ENCODE peak calls at places on chromosomes 6 and 20, in five cellular contexts. U is cardiac fibroblast, I is neural progenitor cell, K is heart right ventricle, Y is GM13977. W is an unnamed sample.
A peak's percentile ranks its signal among the peaks of the same experiment; 100 is the strongest.

GRCh38 chr6:2619651-2620050 is 131.1 kb downstream of the MYLK4 start:
- DNase-seq in K (no peak), Y (no peak), I (no peak), U (no peak), W (no peak)

GRCh38 chr20:37702643-37703337 is 9.0 kb downstream of the CTNNBL1 start:
- DNase-seq in U (no peak), I (no peak), K (no peak), Y (no peak), W (no peak)

GRCh38 chr6:1761472-1761871 is 151.8 kb downstream of the FOXC1 start:
- DNase-seq in K (no peak), Y (no peak), U (no peak), I (no peak), W (no peak)

GRCh38 chr6:11681770-11682169 is 96.8 kb downstream of the ADTRP start:
- DNase-seq in Y (no peak), U (no peak), I (no peak), K (no peak), W (no peak)

GRCh38 chr20:59526242-59527225 is 77.8 kb upstream of the PHACTR3 start:
- DNase-seq in K (no peak), U (no peak), Y (no peak), I (peak; percentile 47), W (no peak)

GRCh38 chr6:137776256-137776655 is 90.8 kb upstream of the TNFAIP3 start:
- DNase-seq in I (no peak), K (no peak), Y (no peak), U (no peak), W (no peak)

GRCh38 chr6:165218816-165219215 is 90.6 kb downstream of the C6orf118 start:
- DNase-seq in I (no peak), U (peak; percentile 32), K (no peak), Y (no peak), W (no peak)

GRCh38 chr6:4647414-4648365 is 128.5 kb upstream of the CDYL start:
- DNase-seq in Y (no peak), U (peak; percentile 86), K (peak; percentile 83), I (peak; percentile 80), W (peak; percentile 5)

GRCh38 chr20:4645109-4645508 is 76.6 kb upstream of the PRND start:
- DNase-seq in I (no peak), Y (no peak), U (no peak), K (no peak), W (no peak)

GRCh38 chr6:54465649-54466300 is 157.5 kb downstream of the TINAG start:
- DNase-seq in I (no peak), Y (no peak), U (no peak), K (no peak), W (no peak)

GRCh38 chr6:145715426-145715825 is 19.9 kb downstream of the EPM2A start:
- DNase-seq in U (no peak), I (no peak), Y (no peak), K (no peak), W (no peak)

GRCh38 chr6:27375613-27376079 is 12.9 kb upstream of the ZNF391 start:
- DNase-seq in U (peak; percentile 6), K (no peak), I (peak; percentile 26), Y (no peak), W (no peak)
- TF ChIP-seq CTCF in U (no peak), K (no peak), I (peak; percentile 21), Y (no peak), W (no peak)

GRCh38 chr6:27495386-27496135 is 22.7 kb upstream of the ZNF184 start:
- DNase-seq in I (peak; percentile 81), K (peak; percentile 44), U (peak; percentile 80), Y (peak; percentile 38), W (peak; percentile 88)
- TF ChIP-seq CTCF in I (peak; percentile 34), K (no peak), U (peak; percentile 30), Y (peak; percentile 11), W (no peak)

DNA sequence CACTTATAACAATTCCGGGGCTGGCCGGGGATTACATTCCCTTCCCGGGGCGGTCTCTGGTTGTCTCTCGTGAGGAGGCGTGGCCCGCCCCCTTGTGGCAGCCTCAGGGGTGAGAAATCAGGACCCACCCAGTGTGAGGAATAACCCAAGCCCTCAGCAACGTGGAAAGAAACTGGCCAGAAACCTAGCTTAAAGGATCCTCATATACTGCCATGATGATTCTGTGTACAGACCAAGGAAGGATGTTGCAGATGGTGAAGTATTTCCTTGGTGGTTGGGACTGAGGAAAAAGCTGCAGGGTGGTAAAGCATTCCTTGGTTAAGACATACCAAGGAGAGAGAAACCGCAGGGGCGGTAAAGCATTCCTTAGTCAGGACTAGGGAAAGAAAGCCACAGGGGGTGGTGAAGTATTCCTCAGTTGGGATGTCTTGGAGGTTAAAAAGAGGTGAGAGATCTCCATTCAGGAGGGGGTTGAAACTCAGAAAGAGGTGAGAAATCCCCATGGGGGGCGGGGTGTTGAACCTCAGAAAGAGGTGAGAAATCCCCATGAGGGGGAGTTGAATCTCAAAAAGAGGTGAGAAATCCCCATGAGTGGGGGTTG is 238.2 kb downstream of the RNGTT start:
- DNase-seq in Y (no peak), I (peak; percentile 77), K (peak; percentile 26), U (peak; percentile 53), W (peak; percentile 54)
- TF ChIP-seq CTCF in Y (no peak), I (peak; percentile 66), K (peak; percentile 42), U (peak; percentile 32), W (no peak)

GRCh38 chr6:101114703-101115102 is 233.6 kb upstream of the ASCC3 start:
- DNase-seq in K (no peak), I (peak; percentile 61), Y (peak; percentile 10), U (peak; percentile 63), W (peak; percentile 14)
- TF ChIP-seq CTCF in K (peak; percentile 61), I (peak; percentile 70), Y (peak; percentile 59), U (peak; percentile 55), W (peak; percentile 9)

GRCh38 chr6:29501106-29501505 is 13.3 kb upstream of the MAS1L start:
- DNase-seq in K (no peak), I (no peak), Y (no peak), U (no peak), W (no peak)
- TF ChIP-seq CTCF in K (no peak), I (no peak), Y (no peak), U (no peak), W (no peak)

GRCh38 chr20:35663813-35664543 is 722 bp downstream of the CPNE1 start:
- DNase-seq in Y (peak; percentile 57), I (peak; percentile 79), U (peak; percentile 28), K (no peak), W (peak; percentile 78)
- TF ChIP-seq CTCF in Y (no peak), I (no peak), U (no peak), K (no peak), W (no peak)

GRCh38 chr20:15584507-15584906 is 988.7 kb downstream of the KIF16B start:
- DNase-seq in U (no peak), K (no peak), I (no peak), Y (no peak), W (no peak)
- TF ChIP-seq CTCF in U (no peak), K (no peak), I (no peak), Y (no peak), W (no peak)

GRCh38 chr20:44788706-44789456 is 21.5 kb downstream of the RIMS4 start:
- DNase-seq in U (no peak), Y (no peak), K (no peak), I (no peak), W (no peak)
- TF ChIP-seq CTCF in U (no peak), Y (no peak), K (no peak), I (no peak), W (no peak)

DNA sequence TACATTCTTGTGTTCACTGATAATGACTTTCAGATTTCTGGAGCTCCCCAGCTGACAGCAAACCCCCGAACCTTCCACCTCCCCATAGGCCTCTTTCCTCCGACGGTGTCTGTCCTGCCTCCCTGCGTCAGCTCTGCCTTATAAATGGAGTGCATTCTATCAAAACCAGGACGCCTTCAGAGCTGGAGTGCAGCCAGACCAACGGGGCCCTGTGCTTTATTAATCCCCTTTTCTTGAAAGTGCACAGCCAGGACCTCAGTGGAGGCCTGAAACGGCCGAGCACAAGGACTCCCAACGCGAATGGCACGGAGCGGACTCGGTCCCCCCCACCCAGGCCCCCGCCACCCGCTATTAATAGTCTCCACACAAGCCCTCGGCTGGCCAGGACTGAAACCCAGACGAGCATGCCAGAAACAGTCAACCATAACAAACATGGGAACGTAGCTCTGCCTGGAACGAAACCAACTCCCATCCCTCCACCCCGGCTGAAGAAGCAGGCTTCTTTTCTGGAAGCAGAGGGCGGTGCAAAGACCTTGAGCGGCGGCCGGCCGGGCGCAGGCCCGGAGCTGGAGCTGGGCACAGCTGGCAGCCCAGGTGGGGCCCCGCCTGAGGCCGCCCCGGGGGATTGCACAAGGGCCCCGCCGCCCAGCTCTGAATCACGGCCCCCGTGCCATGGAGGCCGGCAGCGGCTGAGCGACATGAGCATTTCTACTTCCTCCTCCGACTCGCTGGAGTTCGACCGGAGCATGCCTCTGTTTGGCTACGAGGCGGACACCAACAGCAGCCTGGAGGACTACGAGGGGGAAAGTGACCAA is 42.3 kb upstream of the NAA20 start:
- DNase-seq in I (no peak), K (peak; percentile 85), U (peak; percentile 95), Y (no peak), W (no peak)
- TF ChIP-seq CTCF in I (no peak), K (no peak), U (no peak), Y (no peak), W (no peak)

W was measured in GM12865.